ENCODE peak calls at places on chromosome 11, in seven cellular contexts. J is heart left ventricle, U is fibroblast of lung, S is stomach, R is colonic mucosa, Z is SK-N-SH, T is suprapubic skin. B is an unnamed sample. For H3K4me1, the result is how much of the 10 kb centered on the place peaks cover.

GRCh38 chr11:68808787-68809186 is 32.9 kb downstream of the CPT1A start:
- DNase-seq in J (no peak), U (no peak), S (no peak), R (no peak), Z (no peak), T (no peak), B (no peak)

GRCh38 chr11:60363542-60364525 is 14.5 kb upstream of the MS4A7 start:
- DNase-seq in J (peak), U (peak), S (peak), R (peak), Z (peak), T (no peak), B (peak)

GRCh38 chr11:18295316-18295715 is 26.6 kb downstream of the HPS5 start:
- DNase-seq in J (no peak), U (no peak), S (no peak), R (no peak), Z (no peak), T (no peak), B (no peak)

GRCh38 chr11:33344611-33345010 is 87.4 kb downstream of the HIPK3 start:
- DNase-seq in J (no peak), U (peak), S (no peak), R (no peak), Z (no peak), T (no peak), B (no peak)

GRCh38 chr11:126345759-126346585 is 9.5 kb upstream of the ST3GAL4 start:
- DNase-seq in J (no peak), U (peak), S (no peak), R (peak), Z (no peak), T (no peak), B (peak)

GRCh38 chr11:72114570-72114969 is 2.1 kb upstream of the ANAPC15 start:
- DNase-seq in J (no peak), U (no peak), S (no peak), R (no peak), Z (no peak), T (no peak), B (no peak)

GRCh38 chr11:105220175-105220574 is 80.6 kb upstream of the CARD18 start:
- DNase-seq in J (no peak), U (no peak), S (no peak), R (no peak), Z (no peak), T (no peak), B (no peak)

GRCh38 chr11:30153008-30153407 is 77.8 kb upstream of the FSHB start:
- DNase-seq in J (no peak), U (no peak), S (no peak), R (no peak), Z (no peak), T (no peak), B (no peak)

GRCh38 chr11:61871158-61871597 is 20.2 kb downstream of the FADS3 start:
- DNase-seq in J (peak), U (peak), S (peak), R (peak), Z (peak), T (peak), B (peak)

GRCh38 chr11:69216609-69217008 is 60.9 kb downstream of the SMIM38 start:
- DNase-seq in J (no peak), U (peak), S (peak), R (no peak), Z (no peak), T (no peak), B (peak)

GRCh38 chr11:134240592-134240991 is 12.6 kb downstream of the THYN1 start:
- DNase-seq in J (no peak), U (no peak), S (no peak), R (no peak), Z (no peak), T (no peak), B (no peak)

GRCh38 chr11:71420455-71421241 is 27.5 kb downstream of the DHCR7 start:
- DNase-seq in J (no peak), U (peak), S (peak), R (peak), Z (peak), T (no peak), B (peak)

GRCh38 chr11:104852811-104853210 is 45.4 kb downstream of the CASP12 start:
- DNase-seq in J (no peak), U (no peak), S (no peak), R (no peak), Z (no peak), T (no peak), B (no peak)

GRCh38 chr11:36750349-36750748 is 152.3 kb upstream of the RAG2 start:
- DNase-seq in J (no peak), U (no peak), S (no peak), R (no peak), Z (no peak), T (no peak), B (peak)

GRCh38 chr11:36748856-36749255 is 150.8 kb upstream of the RAG2 start:
- DNase-seq in J (no peak), U (no peak), S (no peak), R (no peak), Z (no peak), T (no peak), B (no peak)

GRCh38 chr11:36751251-36751839 is 153.3 kb upstream of the RAG2 start:
- DNase-seq in J (no peak), U (no peak), S (no peak), R (no peak), Z (peak), T (no peak), B (peak)

GRCh38 chr11:36753960-36754359 is 155.9 kb upstream of the RAG2 start:
- DNase-seq in J (no peak), U (no peak), S (no peak), R (no peak), Z (no peak), T (no peak), B (no peak)

GRCh38 chr11:36751996-36752395 is 154.0 kb upstream of the RAG2 start:
- DNase-seq in J (no peak), U (no peak), S (no peak), R (no peak), Z (no peak), T (no peak), B (no peak)
- H3K4me1 ChIP-seq in J (under half), U (under half), S (under half), R (under half), Z (under half), T (under half), B (under half)

DNA sequence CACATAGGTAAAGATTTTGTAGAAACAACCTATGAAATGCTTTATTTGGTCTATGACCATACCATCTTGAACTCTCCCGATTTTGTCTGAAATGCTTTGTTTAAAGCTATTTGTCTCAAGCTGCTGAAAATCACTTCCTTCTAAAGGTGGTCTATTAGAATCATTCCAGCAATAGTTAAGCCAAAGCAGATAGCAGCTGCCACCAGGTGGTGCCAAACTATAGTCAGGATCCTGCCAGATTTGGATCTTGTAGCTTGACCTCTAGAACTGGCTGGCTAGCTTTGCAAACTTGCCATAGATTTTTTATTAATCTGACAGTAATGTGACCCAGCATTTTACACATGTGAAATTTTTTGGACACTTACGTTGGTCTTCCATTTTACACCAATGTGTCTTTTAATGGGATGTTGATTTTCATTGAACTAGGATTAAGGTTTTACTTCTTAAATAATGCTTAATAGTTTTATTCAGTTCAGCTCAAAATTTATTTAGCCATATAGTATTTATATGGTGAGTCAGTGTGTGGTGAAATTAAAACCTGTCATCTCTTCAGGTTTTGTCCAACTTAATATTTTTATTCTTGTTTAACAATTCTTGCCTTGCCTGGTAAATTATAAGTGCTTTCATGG is 19.7 kb downstream of the CTR9 start:
- DNase-seq in J (peak), U (peak), S (peak), R (peak), Z (peak), T (no peak), B (peak)
- TF ChIP-seq CTCF in J (peak), U (peak), S (no peak), R (peak), Z (peak), T (peak), B (peak)

GRCh38 chr11:75765116-75765515 is 3.5 kb upstream of the DGAT2 start:
- DNase-seq in J (no peak), U (no peak), S (no peak), R (no peak), Z (no peak), T (no peak), B (no peak)
- H3K4me1 ChIP-seq in J (under half), U (under half), S (under half), R (under half), Z (under half), T (under half), B (under half)

GRCh38 chr11:79052539-79052938 is 388.3 kb downstream of the TENM4 start:
- DNase-seq in J (no peak), U (peak), S (no peak), R (no peak), Z (no peak), T (no peak), B (peak)
- TF ChIP-seq CTCF in J (peak), U (no peak), S (no peak), R (no peak), Z (peak), T (no peak), B (no peak)

GRCh38 chr11:46524201-46524600 is 69.6 kb downstream of the AMBRA1 start:
- DNase-seq in J (no peak), U (no peak), S (no peak), R (peak), Z (no peak), T (no peak), B (no peak)
- H3K4me1 ChIP-seq in J (half or more), U (under half), S (under half), R (under half), Z (under half), T (under half), B (under half)

GRCh38 chr11:1454576-1454975 is 32.0 kb downstream of the MOB2 start:
- DNase-seq in J (no peak), U (no peak), S (no peak), R (no peak), Z (no peak), T (no peak), B (no peak)

GRCh38 chr11:1452744-1453143 is 33.8 kb downstream of the MOB2 start:
- DNase-seq in J (no peak), U (no peak), S (no peak), R (no peak), Z (no peak), T (no peak), B (no peak)

GRCh38 chr11:1455032-1455762 is 31.4 kb downstream of the MOB2 start:
- DNase-seq in J (no peak), U (no peak), S (no peak), R (no peak), Z (no peak), T (no peak), B (no peak)

GRCh38 chr11:1451781-1452470 is 34.7 kb downstream of the MOB2 start:
- DNase-seq in J (no peak), U (no peak), S (no peak), R (no peak), Z (no peak), T (no peak), B (no peak)

DNA sequence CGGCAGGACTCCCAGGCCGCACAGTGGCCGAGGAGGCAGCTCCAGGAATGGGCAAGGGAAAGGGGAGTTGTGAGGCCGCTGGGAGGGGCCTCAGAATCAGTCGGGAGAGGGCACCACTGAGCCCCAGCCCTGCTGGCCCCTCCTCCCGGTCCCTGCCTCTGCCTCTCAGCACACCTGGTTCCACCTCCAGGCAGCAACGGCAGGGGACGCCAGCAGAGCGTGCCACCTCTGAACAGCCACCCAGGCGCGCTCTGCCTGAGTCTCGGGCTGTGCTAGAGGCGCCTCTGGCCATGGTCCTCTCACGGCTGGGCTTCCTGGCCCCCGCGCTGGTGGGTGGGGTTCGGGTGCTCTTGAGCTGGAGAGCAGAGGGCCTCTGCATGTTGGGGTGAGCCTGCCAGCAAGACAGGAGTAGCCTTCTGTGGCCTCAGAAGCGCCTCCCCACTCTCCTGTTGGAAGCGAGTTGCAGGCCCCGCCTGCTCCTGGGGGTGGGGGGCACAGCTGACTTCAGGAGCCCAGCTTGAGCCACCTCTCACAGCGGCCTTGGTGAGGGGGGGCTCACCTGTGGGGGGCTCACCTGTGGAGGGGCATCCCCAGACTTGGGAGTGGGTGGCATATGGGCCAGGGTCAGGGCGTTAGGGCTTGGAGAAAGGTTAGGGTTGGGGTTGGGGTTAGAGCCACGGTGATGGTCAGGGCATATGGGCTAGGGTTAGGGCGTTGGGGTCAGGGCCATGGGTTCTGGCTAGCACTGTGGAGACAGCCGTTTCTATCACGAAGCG is 32.8 kb downstream of the MOB2 start:
- DNase-seq in J (no peak), U (no peak), S (peak), R (peak), Z (no peak), T (no peak), B (peak)
- TF ChIP-seq CTCF in J (peak), U (no peak), S (peak), R (no peak), Z (no peak), T (no peak), B (no peak)